ENCODE peak calls at places on chromosomes 2 and 18, in ten cellular contexts. Z is DMS53; J is ascending aorta; U is naive B cell; S is activated T-cell treated with anti-CD3 and anti-CD28 coated beads, Interleukin-2, amount 50 U/mL, for 4 hours; R is activated CD8-positive, alpha-beta memory T cell treated with anti-CD3 and anti-CD28 coated beads, Interleukin-2, amount 10 ng/mL, durations not matched to agents 7 days and 5 days; A is D341Med; I is right lobe of liver; B is GM13976; P is Calu3. D is an unnamed sample.

GRCh38 chr18:31274915-31275314 is 43.0 kb upstream of the DSG1 start:
- DNase-seq in Z (peak; percentile 32), J (no peak), U (no peak), S (no peak), R (no peak), A (no peak), I (peak; percentile 71), B (no peak), P (peak; percentile 66), D (peak; percentile 0)

GRCh38 chr2:151437630-151438029 is 27.9 kb downstream of the RIF1 start:
- DNase-seq in Z (peak; percentile 0), J (no peak), U (peak; percentile 17), S (no peak), R (no peak), A (no peak), I (no peak), B (peak; percentile 36), P (peak; percentile 18), D (peak; percentile 24)

GRCh38 chr2:21690005-21690404 is 566.2 kb downstream of the TDRD15 start:
- DNase-seq in Z (no peak), J (no peak), U (no peak), S (no peak), R (no peak), A (no peak), I (no peak), B (no peak), P (no peak), D (no peak)

GRCh38 chr2:217741381-217741955 is 261.3 kb downstream of the TNS1 start:
- DNase-seq in Z (no peak), J (no peak), U (no peak), S (no peak), R (peak; percentile 25), A (no peak), I (no peak), B (no peak), P (no peak), D (no peak)

GRCh38 chr18:73990241-73990640 is 157.4 kb downstream of the FBXO15 start:
- DNase-seq in Z (no peak), J (no peak), U (no peak), S (no peak), R (no peak), A (no peak), I (no peak), B (no peak), P (no peak), D (no peak)

GRCh38 chr2:185891804-185892411 is 153.3 kb downstream of the FSIP2 start:
- DNase-seq in Z (no peak), J (no peak), U (no peak), S (no peak), R (no peak), A (no peak), I (no peak), B (no peak), P (no peak), D (no peak)

GRCh38 chr18:9869713-9870430 is 15.9 kb upstream of the TXNDC2 start:
- DNase-seq in Z (peak; percentile 35), J (no peak), U (no peak), S (no peak), R (no peak), A (no peak), I (no peak), B (peak; percentile 43), P (no peak), D (no peak)

GRCh38 chr2:197088694-197089093 is 162.2 kb upstream of the PGAP1 start:
- DNase-seq in Z (peak; percentile 22), J (no peak), U (no peak), S (no peak), R (no peak), A (no peak), I (no peak), B (no peak), P (no peak), D (no peak)

GRCh38 chr2:47833516-47833968 is 50.6 kb downstream of the MSH6 start:
- DNase-seq in Z (no peak), J (no peak), U (no peak), S (no peak), R (no peak), A (no peak), I (no peak), B (peak; percentile 43), P (no peak), D (no peak)

GRCh38 chr2:24702800-24703199 is 90.4 kb downstream of the PTRHD1 start:
- DNase-seq in Z (peak; percentile 73), J (no peak), U (no peak), S (no peak), R (no peak), A (no peak), I (no peak), B (no peak), P (no peak), D (no peak)

GRCh38 chr18:37445368-37445767 is 120.2 kb downstream of the CELF4 start:
- DNase-seq in Z (no peak), J (no peak), U (no peak), S (no peak), R (no peak), A (peak; percentile 79), I (no peak), B (no peak), P (no peak), D (no peak)

GRCh38 chr2:11495844-11496271 is 29.9 kb upstream of the E2F6 start:
- DNase-seq in Z (no peak), J (no peak), U (no peak), S (no peak), R (no peak), A (peak; percentile 57), I (no peak), B (no peak), P (no peak), D (no peak)

GRCh38 chr2:10924859-10925258 is 13.1 kb downstream of the KCNF1 start:
- DNase-seq in Z (no peak), J (no peak), U (no peak), S (no peak), R (no peak), A (no peak), I (no peak), B (no peak), P (no peak), D (no peak)

GRCh38 chr2:64052468-64053241 is 33.4 kb upstream of the VPS54 start:
- DNase-seq in Z (no peak), J (no peak), U (no peak), S (no peak), R (no peak), A (no peak), I (no peak), B (no peak), P (no peak), D (peak; percentile 18)

GRCh38 chr2:185984670-185985069 is 246.1 kb downstream of the FSIP2 start:
- DNase-seq in Z (no peak), J (no peak), U (no peak), S (no peak), R (no peak), A (no peak), I (no peak), B (no peak), P (no peak), D (peak; percentile 70)

GRCh38 chr2:177666408-177666807 is 273.8 kb downstream of the AGPS start:
- DNase-seq in Z (peak; percentile 63), J (no peak), U (no peak), S (no peak), R (no peak), A (no peak), I (no peak), B (no peak), P (no peak), D (peak; percentile 89)

GRCh38 chr2:7077660-7078278 is 160.6 kb downstream of the RNF144A start:
- DNase-seq in Z (no peak), J (no peak), U (no peak), S (no peak), R (no peak), A (no peak), I (no peak), B (no peak), P (no peak), D (peak; percentile 54)

GRCh38 chr2:56127013-56127772 is 56.6 kb upstream of the CCDC85A start:
- DNase-seq in Z (no peak), J (no peak), U (no peak), S (no peak), R (no peak), A (no peak), I (no peak), B (no peak), P (no peak), D (no peak)

GRCh38 chr18:5582849-5583667 is 39.3 kb upstream of the EPB41L3 start:
- DNase-seq in Z (no peak), J (no peak), U (no peak), S (no peak), R (no peak), A (no peak), I (no peak), B (no peak), P (no peak), D (no peak)

GRCh38 chr2:202049092-202049728 is 15.6 kb downstream of the FZD7 start:
- DNase-seq in Z (no peak), J (no peak), U (no peak), S (no peak), R (no peak), A (no peak), I (no peak), B (no peak), P (no peak), D (no peak)

GRCh38 chr2:96554293-96555145 is 18.0 kb downstream of the ARID5A start:
- DNase-seq in Z (peak; percentile 86), J (peak; percentile 89), U (peak; percentile 72), S (peak; percentile 64), R (peak; percentile 76), A (peak; percentile 90), I (peak; percentile 80), B (peak; percentile 89), P (peak; percentile 49), D (peak; percentile 59)

GRCh38 chr2:47653036-47653435 is 129.9 kb upstream of the MSH6 start:
- DNase-seq in Z (no peak), J (no peak), U (no peak), S (no peak), R (no peak), A (no peak), I (no peak), B (no peak), P (no peak), D (no peak)

GRCh38 chr2:112031473-112031872 is 23.6 kb upstream of the TMEM87B start:
- DNase-seq in Z (peak; percentile 36), J (no peak), U (no peak), S (no peak), R (no peak), A (no peak), I (no peak), B (no peak), P (no peak), D (peak; percentile 66)

GRCh38 chr18:11454021-11454420 is 155.4 kb upstream of the SLC35G4 start:
- DNase-seq in Z (no peak), J (no peak), U (no peak), S (no peak), R (no peak), A (no peak), I (peak; percentile 50), B (no peak), P (no peak), D (no peak)

GRCh38 chr2:184589261-184589660 is 9.1 kb upstream of the ZNF804A start:
- DNase-seq in Z (no peak), J (no peak), U (no peak), S (no peak), R (no peak), A (no peak), I (no peak), B (no peak), P (no peak), D (no peak)

GRCh38 chr2:221124542-221125235 is 447.4 kb downstream of the EPHA4 start:
- DNase-seq in Z (no peak), J (no peak), U (no peak), S (no peak), R (no peak), A (peak; percentile 39), I (no peak), B (no peak), P (peak; percentile 19), D (peak; percentile 43)

GRCh38 chr2:65386340-65386739 is 46.1 kb downstream of the SPRED2 start:
- DNase-seq in Z (no peak), J (no peak), U (no peak), S (no peak), R (no peak), A (no peak), I (no peak), B (no peak), P (no peak), D (no peak)

GRCh38 chr2:133511679-133512078 is 56.6 kb downstream of the NCKAP5 start:
- DNase-seq in Z (no peak), J (no peak), U (no peak), S (no peak), R (no peak), A (no peak), I (peak; percentile 58), B (no peak), P (no peak), D (no peak)